ENCODE peak calls at places on chromosomes 4 and X, in eight cellular contexts. P is HT-29; B is stimulated activated CD8-positive, alpha-beta memory T cell treated with anti-CD3 and anti-CD28 coated beads, Interleukin-2, amount 100 ng/mL, for 48 hours; Y is NCI-H1092; Z is heart right ventricle; D is EL; O is AG08395; K is upper lobe of left lung. R is an unnamed sample.

GRCh38 chr4:111136438-111136837 is 513.6 kb upstream of the PITX2 start:
- DNase-seq in P (peak; percentile 26), B (no peak), Y (no peak), Z (no peak), D (peak; percentile 34), O (no peak), K (no peak), R (no peak)

GRCh38 chrX:22366866-22367265 is 94.2 kb downstream of the CBLL2 start:
- DNase-seq in P (no peak), B (no peak), Y (no peak), Z (no peak), D (no peak), O (no peak), K (no peak), R (no peak)

GRCh38 chrX:153966283-153966688 is 5.3 kb downstream of the HCFC1 start:
- DNase-seq in P (no peak), B (no peak), Y (no peak), Z (no peak), D (no peak), O (no peak), K (no peak), R (no peak)

GRCh38 chr4:44232262-44232661 is 216.3 kb downstream of the KCTD8 start:
- DNase-seq in P (no peak), B (no peak), Y (no peak), Z (no peak), D (no peak), O (no peak), K (no peak), R (no peak)

GRCh38 chr4:82247171-82247570 is 126.6 kb downstream of the HNRNPD start:
- DNase-seq in P (no peak), B (no peak), Y (no peak), Z (no peak), D (no peak), O (no peak), K (no peak), R (peak; percentile 15)

GRCh38 chrX:106917830-106918500 is 2.2 kb upstream of the CLDN2 start:
- DNase-seq in P (peak; percentile 89), B (no peak), Y (no peak), Z (no peak), D (peak; percentile 81), O (no peak), K (no peak), R (peak; percentile 86)

GRCh38 chr4:125780747-125781146 is 466.0 kb downstream of the FAT4 start:
- DNase-seq in P (no peak), B (no peak), Y (no peak), Z (no peak), D (no peak), O (no peak), K (no peak), R (no peak)

GRCh38 chr4:53706422-53707032 is 115.2 kb upstream of the LNX1 start:
- DNase-seq in P (peak; percentile 60), B (no peak), Y (peak; percentile 15), Z (no peak), D (peak; percentile 56), O (peak; percentile 42), K (no peak), R (no peak)

GRCh38 chrX:34848281-34848680 is 94.3 kb upstream of the FAM47B start:
- DNase-seq in P (no peak), B (no peak), Y (no peak), Z (no peak), D (peak; percentile 60), O (peak; percentile 20), K (no peak), R (no peak)

GRCh38 chr4:71356924-71357663 is 18.3 kb downstream of the SLC4A4 start:
- DNase-seq in P (no peak), B (no peak), Y (no peak), Z (no peak), D (no peak), O (no peak), K (no peak), R (no peak)

R was measured in Daoy.